ENCODE peak calls at places on chromosomes 12 and 14, in four cellular contexts. One of them, this sample, is unnamed.

GRCh38 chr12:113667095-113667494 is 195.4 kb upstream of the LHX5 start:
- DNase-seq in A549: no peak
- DNase-seq in K562: no peak
- DNase-seq in H1: no peak
- DNase-seq in this sample: no peak

GRCh38 chr14:36647827-36648753 is 13.6 kb upstream of the PAX9 start:
- DNase-seq in H1: no peak
- DNase-seq in A549: peak
- DNase-seq in K562: peak
- DNase-seq in this sample: peak

GRCh38 chr12:70606001-70606400 is 31.2 kb downstream of the PTPRB start:
- DNase-seq in A549: no peak
- DNase-seq in H1: no peak
- DNase-seq in K562: no peak
- DNase-seq in this sample: peak

GRCh38 chr12:34405286-34406227 is 383.3 kb downstream of the ALG10 start:
- DNase-seq in K562: peak
- DNase-seq in A549: no peak
- DNase-seq in H1: no peak
- DNase-seq in this sample: no peak

GRCh38 chr12:75606921-75607320 is 95.5 kb upstream of the KRR1 start:
- DNase-seq in K562: no peak
- DNase-seq in H1: no peak
- DNase-seq in A549: no peak
- DNase-seq in this sample: no peak

GRCh38 chr12:4864575-4864974 is 45.1 kb upstream of the KCNA1 start:
- DNase-seq in A549: no peak
- DNase-seq in K562: no peak
- DNase-seq in H1: no peak
- DNase-seq in this sample: no peak

GRCh38 chr14:61512508-61512907 is 182.8 kb upstream of the HIF1A start:
- DNase-seq in K562: no peak
- DNase-seq in H1: no peak
- DNase-seq in A549: no peak
- DNase-seq in this sample: peak

GRCh38 chr14:60963761-60964160 is 17.1 kb downstream of the TRMT5 start:
- DNase-seq in A549: no peak
- DNase-seq in H1: no peak
- DNase-seq in K562: no peak
- DNase-seq in this sample: no peak

GRCh38 chr12:95626854-95627253 is 75.6 kb upstream of the USP44 start:
- DNase-seq in K562: no peak
- DNase-seq in H1: no peak
- DNase-seq in A549: no peak
- DNase-seq in this sample: no peak

GRCh38 chr14:56870336-56870735 is 60.1 kb upstream of the OTX2 start:
- DNase-seq in H1: no peak
- DNase-seq in A549: no peak
- DNase-seq in K562: no peak
- DNase-seq in this sample: no peak

GRCh38 chr12:103841690-103842584 is 903 bp upstream of the NT5DC3 start:
- DNase-seq in H1: peak
- DNase-seq in A549: peak
- DNase-seq in K562: peak
- DNase-seq in this sample: peak
- TF ChIP-seq MAFK in H1: no peak
- TF ChIP-seq MAFK in A549: no peak
- TF ChIP-seq MAFK in K562: no peak
- TF ChIP-seq MAFK in this sample: no peak

DNA sequence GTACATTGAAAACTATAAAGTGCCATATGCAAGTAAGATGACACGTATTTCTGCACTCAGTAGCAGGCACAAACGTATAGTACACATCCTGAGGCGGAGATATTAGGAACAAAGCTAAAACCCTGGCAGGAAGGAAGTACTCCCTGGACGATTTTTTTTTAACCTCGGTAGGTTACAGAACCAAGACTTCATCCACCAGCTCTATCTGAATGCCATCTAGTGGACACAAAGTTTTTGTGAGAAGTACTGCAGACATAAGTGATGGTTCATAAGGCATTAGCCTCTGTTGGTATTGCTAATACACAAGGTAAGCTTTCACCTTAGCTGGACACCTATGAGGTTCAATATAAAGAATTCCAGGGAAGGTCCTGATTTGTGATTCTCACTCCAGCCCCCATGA is 83.0 kb upstream of the CCDC196 start:
- DNase-seq in K562: no peak
- DNase-seq in A549: peak
- DNase-seq in H1: no peak
- DNase-seq in this sample: peak
- TF ChIP-seq MAFK in K562: no peak
- TF ChIP-seq MAFK in A549: no peak
- TF ChIP-seq MAFK in H1: no peak
- TF ChIP-seq MAFK in this sample: no peak

GRCh38 chr12:46891306-46891705 is 65.5 kb upstream of the SLC38A4 start:
- DNase-seq in K562: no peak
- DNase-seq in H1: no peak
- DNase-seq in A549: no peak
- DNase-seq in this sample: peak

GRCh38 chr12:46895726-46896125 is 69.9 kb upstream of the SLC38A4 start:
- DNase-seq in A549: no peak
- DNase-seq in K562: no peak
- DNase-seq in H1: no peak
- DNase-seq in this sample: no peak

GRCh38 chr12:46892887-46893286 is 67.1 kb upstream of the SLC38A4 start:
- DNase-seq in K562: no peak
- DNase-seq in A549: no peak
- DNase-seq in H1: no peak
- DNase-seq in this sample: no peak

GRCh38 chr12:46892034-46892705 is 66.4 kb upstream of the SLC38A4 start:
- DNase-seq in H1: no peak
- DNase-seq in A549: no peak
- DNase-seq in K562: no peak
- DNase-seq in this sample: no peak

DNA sequence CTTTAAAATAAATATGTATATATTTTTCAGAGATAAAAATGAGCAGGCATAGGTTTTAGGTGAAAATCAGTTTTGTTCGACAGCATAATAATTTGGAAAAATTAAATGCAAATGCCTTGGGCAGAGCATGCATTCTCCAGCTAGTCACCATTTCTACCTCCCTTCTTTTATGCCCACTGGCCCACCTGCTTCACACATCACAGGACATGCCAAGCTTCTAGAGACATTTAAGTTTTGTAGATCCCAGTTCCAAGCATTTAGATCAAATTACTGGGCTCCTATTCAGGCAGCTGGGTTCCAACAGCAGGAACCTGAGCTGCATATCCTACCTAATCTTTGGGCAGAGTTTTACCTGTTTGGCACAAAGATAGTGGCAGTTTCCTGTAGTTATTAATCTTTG is 67.6 kb upstream of the SLC38A4 start:
- DNase-seq in A549: no peak
- DNase-seq in H1: no peak
- DNase-seq in K562: no peak
- DNase-seq in this sample: no peak
- TF ChIP-seq MAFK in A549: no peak
- TF ChIP-seq MAFK in H1: no peak
- TF ChIP-seq MAFK in K562: no peak
- TF ChIP-seq MAFK in this sample: no peak

DNA sequence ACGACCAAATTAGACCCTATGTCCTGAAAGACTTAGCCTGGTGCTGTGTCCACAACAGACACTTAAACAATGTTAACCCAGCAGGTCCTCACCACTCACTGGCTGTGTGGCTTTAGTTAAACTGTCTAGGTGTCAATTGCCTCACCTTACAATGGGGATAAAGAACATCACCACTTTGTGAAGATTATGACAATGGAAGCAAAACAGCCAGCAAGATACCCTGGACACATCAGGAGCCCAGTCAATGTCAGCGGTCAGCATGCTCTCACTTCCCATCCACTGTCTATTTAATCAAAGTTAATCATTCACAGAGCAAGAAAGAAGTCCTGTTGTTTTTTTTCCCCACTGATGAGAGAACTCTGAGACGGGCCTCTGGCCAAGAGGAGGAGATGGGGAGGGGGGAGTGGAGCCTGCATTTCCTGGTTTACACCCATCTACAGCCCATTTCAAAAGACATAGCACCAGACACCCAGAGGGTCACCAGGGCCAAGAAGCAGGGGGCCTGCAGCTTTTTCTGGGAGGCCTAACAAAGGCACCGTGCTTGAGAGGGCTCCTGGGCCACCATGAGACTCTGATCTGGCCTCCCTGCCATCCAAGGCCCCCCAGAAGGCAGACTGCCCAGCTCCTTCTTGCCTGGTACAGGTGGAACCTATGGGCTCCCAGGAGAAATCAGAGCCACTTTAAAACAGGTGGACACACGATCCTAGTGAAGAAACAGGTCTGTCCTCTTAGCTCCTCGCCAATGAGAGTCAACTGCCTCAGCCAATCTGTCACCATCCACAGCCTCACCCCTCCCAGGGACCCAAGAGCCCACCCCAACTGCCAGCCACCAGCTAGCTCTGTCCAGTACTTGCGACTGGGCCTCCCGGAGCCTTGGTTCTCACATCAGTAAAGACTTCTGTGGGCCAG is 40.3 kb downstream of the ACTN1 start:
- DNase-seq in K562: no peak
- DNase-seq in H1: no peak
- DNase-seq in A549: peak
- DNase-seq in this sample: peak
- TF ChIP-seq MAFK in K562: no peak
- TF ChIP-seq MAFK in H1: no peak
- TF ChIP-seq MAFK in A549: no peak
- TF ChIP-seq MAFK in this sample: no peak

GRCh38 chr14:95774265-95775160 is 60.6 kb upstream of the TCL1A start:
- DNase-seq in K562: peak
- DNase-seq in A549: peak
- DNase-seq in H1: no peak
- DNase-seq in this sample: peak
- TF ChIP-seq MAFK in K562: no peak
- TF ChIP-seq MAFK in A549: no peak
- TF ChIP-seq MAFK in H1: no peak
- TF ChIP-seq MAFK in this sample: no peak

GRCh38 chr12:124233846-124234620 is 60.9 kb upstream of the RFLNA start:
- DNase-seq in H1: no peak
- DNase-seq in A549: no peak
- DNase-seq in K562: no peak
- DNase-seq in this sample: no peak

GRCh38 chr12:124238886-124239285 is 56.0 kb upstream of the RFLNA start:
- DNase-seq in K562: no peak
- DNase-seq in A549: no peak
- DNase-seq in H1: no peak
- DNase-seq in this sample: no peak

GRCh38 chr12:124240493-124240892 is 54.4 kb upstream of the RFLNA start:
- DNase-seq in K562: peak
- DNase-seq in H1: no peak
- DNase-seq in A549: peak
- DNase-seq in this sample: no peak

GRCh38 chr12:124233041-124233836 is 61.7 kb upstream of the RFLNA start:
- DNase-seq in A549: no peak
- DNase-seq in K562: no peak
- DNase-seq in H1: no peak
- DNase-seq in this sample: peak

DNA sequence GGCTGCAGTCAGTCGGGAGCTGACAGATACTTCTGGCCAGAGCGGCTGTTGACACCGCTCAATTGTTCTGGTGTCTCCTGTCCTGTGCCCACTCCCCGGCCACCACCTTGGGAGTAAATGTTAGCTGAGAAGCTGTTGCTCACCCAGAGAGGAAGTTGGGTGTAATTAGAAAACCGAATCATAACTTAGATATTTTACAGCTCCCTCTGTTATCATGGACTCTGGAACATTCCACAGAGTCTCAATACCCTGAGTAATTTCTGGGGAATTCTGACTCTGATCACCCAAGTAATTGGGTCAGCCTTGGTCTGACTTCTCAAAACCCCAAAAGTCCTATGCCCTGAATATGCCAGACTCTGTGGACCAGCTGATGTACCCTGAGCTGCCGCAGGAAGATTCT is 58.2 kb upstream of the RFLNA start:
- DNase-seq in K562: no peak
- DNase-seq in H1: no peak
- DNase-seq in A549: no peak
- DNase-seq in this sample: peak
- TF ChIP-seq MAFK in K562: no peak
- TF ChIP-seq MAFK in H1: no peak
- TF ChIP-seq MAFK in A549: no peak
- TF ChIP-seq MAFK in this sample: no peak

GRCh38 chr14:77067632-77068514 is 30.2 kb upstream of the CIPC start:
- DNase-seq in H1: peak
- DNase-seq in A549: peak
- DNase-seq in K562: peak
- DNase-seq in this sample: peak
- TF ChIP-seq MAFK in H1: no peak
- TF ChIP-seq MAFK in A549: no peak
- TF ChIP-seq MAFK in K562: no peak
- TF ChIP-seq MAFK in this sample: no peak

DNA sequence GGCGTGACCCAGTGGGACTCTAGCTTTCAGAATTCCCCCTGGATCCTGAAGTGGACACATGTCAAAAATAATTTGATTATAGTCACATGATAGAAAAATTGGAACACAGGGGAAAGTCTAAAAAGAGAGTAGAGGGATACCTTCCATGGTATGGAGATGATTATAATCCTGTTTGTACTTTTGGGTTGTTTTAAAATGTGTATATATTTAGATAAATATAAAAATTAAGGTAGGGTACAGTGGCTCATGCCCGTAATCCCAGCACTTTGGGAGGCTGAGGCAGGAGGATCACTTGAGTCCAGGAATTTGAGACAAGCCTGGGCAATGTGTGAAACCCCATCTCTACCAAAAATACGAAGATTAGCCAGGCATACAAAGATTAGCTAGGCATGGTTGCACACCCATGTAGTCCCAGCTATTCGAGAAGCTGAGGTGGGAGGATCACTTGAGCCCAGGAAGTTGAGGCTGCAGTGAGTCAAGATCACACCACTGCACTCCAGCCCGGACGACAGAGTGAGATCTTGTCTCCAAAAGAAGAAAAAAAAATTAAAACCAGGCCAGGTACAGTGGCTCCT is 11.1 kb downstream of the PAPLN start:
- DNase-seq in K562: no peak
- DNase-seq in A549: no peak
- DNase-seq in H1: no peak
- DNase-seq in this sample: peak
- TF ChIP-seq MAFK in K562: no peak
- TF ChIP-seq MAFK in A549: no peak
- TF ChIP-seq MAFK in H1: no peak
- TF ChIP-seq MAFK in this sample: no peak